ENCODE peak calls at places on chromosomes 11 and 22, in ten cellular contexts. V is HL-60, Q is tibial artery, L is fibroblast of the aortic adventitia, C is mucosa of descending colon, X is body of pancreas, D is stomach, F is AG09309, A is cardiac muscle cell, Y is astrocyte of the spinal cord. M is an unnamed sample.

GRCh38 chr11:46050065-46050464 is 71.2 kb downstream of the PHF21A start:
- DNase-seq in V (peak; percentile 27), Q (no peak), L (peak; percentile 82), C (no peak), X (peak; percentile 11), D (no peak), F (peak; percentile 48), A (peak; percentile 91), Y (peak; percentile 86), M (peak; percentile 91)

GRCh38 chr11:122748968-122749687 is 89.2 kb upstream of the CRTAM start:
- DNase-seq in V (peak; percentile 73), Q (no peak), L (peak; percentile 86), C (no peak), X (no peak), D (no peak), F (peak; percentile 78), A (peak; percentile 19), Y (peak; percentile 91), M (peak; percentile 95)

GRCh38 chr11:26828291-26828690 is 106.4 kb upstream of the SLC5A12 start:
- DNase-seq in V (no peak), Q (no peak), L (no peak), C (no peak), X (no peak), D (no peak), F (no peak), A (no peak), Y (no peak), M (no peak)

GRCh38 chr11:9692696-9693095 is 28.8 kb downstream of the SWAP70 start:
- DNase-seq in V (peak; percentile 42), Q (no peak), L (no peak), C (no peak), X (no peak), D (no peak), F (no peak), A (no peak), Y (no peak), M (no peak)

GRCh38 chr11:97965849-97966646 is 1054.7 kb upstream of the CNTN5 start:
- DNase-seq in V (no peak), Q (no peak), L (peak; percentile 97), C (no peak), X (no peak), D (no peak), F (peak; percentile 73), A (no peak), Y (peak; percentile 93), M (peak; percentile 87)

GRCh38 chr11:8709002-8709672 is 26.5 kb downstream of the RPL27A start:
- DNase-seq in V (no peak), Q (peak; percentile 99), L (peak; percentile 99), C (peak; percentile 86), X (peak; percentile 54), D (peak; percentile 50), F (peak; percentile 77), A (no peak), Y (peak; percentile 88), M (peak; percentile 99)

GRCh38 chr11:130141561-130142341 is 17.8 kb upstream of the ST14 start:
- DNase-seq in V (no peak), Q (no peak), L (peak; percentile 86), C (no peak), X (no peak), D (no peak), F (no peak), A (no peak), Y (no peak), M (peak; percentile 50)

GRCh38 chr11:76783294-76783900 is at the start of gene TSKU:
- DNase-seq in V (no peak), Q (no peak), L (no peak), C (peak; percentile 68), X (no peak), D (no peak), F (no peak), A (no peak), Y (peak; percentile 47), M (no peak)

DNA sequence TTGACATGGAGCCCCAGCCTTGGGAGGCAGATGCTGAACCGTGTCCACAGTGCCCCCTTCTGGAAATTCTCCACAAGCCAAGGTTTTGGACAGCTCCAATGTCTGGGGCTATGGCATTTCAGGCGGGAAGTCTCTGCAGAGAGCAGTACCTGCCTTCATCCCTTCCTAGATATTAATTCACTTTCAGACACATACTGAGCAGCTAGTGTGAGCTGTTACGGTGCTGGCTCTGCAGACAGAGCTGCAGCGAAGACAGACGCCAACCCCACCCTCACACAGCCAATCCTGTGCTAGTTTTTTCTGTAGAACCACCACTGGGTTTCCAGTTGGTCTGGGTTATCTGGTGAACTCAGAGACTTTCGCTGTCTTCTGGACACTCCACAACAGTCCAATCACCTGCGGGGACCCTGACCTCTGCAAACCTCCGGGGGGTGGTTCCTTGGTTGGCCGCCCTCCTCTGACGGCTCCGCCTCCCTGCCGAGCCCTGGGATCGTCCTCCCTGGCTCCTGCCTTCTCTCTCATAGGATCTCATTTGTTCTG is 9.1 kb downstream of the LMF2 start:
- DNase-seq in V (peak; percentile 74), Q (no peak), L (peak; percentile 58), C (peak; percentile 57), X (peak; percentile 86), D (peak; percentile 83), F (no peak), A (peak; percentile 86), Y (peak; percentile 56), M (peak; percentile 40)
- H3K4me3 ChIP-seq in V (no peak overlapping the region), Q (no peak overlapping the region), L (no peak overlapping the region), C (no peak overlapping the region), X (no peak overlapping the region), D (no peak overlapping the region), F (no peak overlapping the region), A (no peak overlapping the region), Y (no peak overlapping the region), M (no peak overlapping the region)

GRCh38 chr11:6312106-6312505 is 8.2 kb downstream of the CAVIN3 start:
- DNase-seq in V (no peak), Q (no peak), L (no peak), C (no peak), X (no peak), D (no peak), F (no peak), A (no peak), Y (no peak), M (no peak)

GRCh38 chr11:6303657-6304056 is 16.6 kb downstream of the CAVIN3 start:
- DNase-seq in V (no peak), Q (no peak), L (no peak), C (no peak), X (no peak), D (no peak), F (no peak), A (peak; percentile 18), Y (no peak), M (no peak)

DNA sequence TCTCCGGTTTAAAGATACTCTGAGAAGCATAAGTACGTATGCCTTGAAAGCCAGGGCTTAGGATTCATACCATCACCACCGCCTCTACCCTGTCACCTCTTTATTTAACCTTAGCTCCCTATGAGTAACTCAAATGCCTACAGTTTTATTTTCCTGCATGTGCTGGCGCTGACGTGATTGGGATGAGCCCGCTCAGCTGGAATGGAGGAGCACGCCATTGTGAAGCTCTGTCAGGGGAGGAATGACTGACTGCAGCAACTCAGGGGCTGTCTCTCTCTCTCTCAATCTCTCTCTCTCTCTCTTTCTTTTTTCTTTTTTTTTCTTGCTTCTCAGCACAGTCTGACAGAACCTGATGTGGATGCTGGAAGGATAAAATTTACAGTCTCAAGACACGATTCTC is 12.4 kb downstream of the CAVIN3 start:
- DNase-seq in V (no peak), Q (no peak), L (no peak), C (no peak), X (no peak), D (no peak), F (no peak), A (no peak), Y (peak; percentile 13), M (peak; percentile 21)
- TF ChIP-seq CTCF in V (no peak), Q (no peak), L (no peak), C (no peak), X (no peak), D (no peak), F (no peak), A (no peak), Y (no peak), M (no peak)

GRCh38 chr11:78791964-78792363 is 217.3 kb upstream of the NARS2 start:
- DNase-seq in V (no peak), Q (no peak), L (no peak), C (no peak), X (no peak), D (no peak), F (no peak), A (no peak), Y (no peak), M (no peak)

GRCh38 chr11:78791254-78791653 is 216.6 kb upstream of the NARS2 start:
- DNase-seq in V (no peak), Q (no peak), L (peak; percentile 64), C (no peak), X (no peak), D (no peak), F (no peak), A (no peak), Y (no peak), M (no peak)

GRCh38 chr11:78788533-78788932 is 213.9 kb upstream of the NARS2 start:
- DNase-seq in V (no peak), Q (no peak), L (no peak), C (no peak), X (no peak), D (no peak), F (no peak), A (no peak), Y (no peak), M (no peak)

GRCh38 chr11:78789365-78789764 is 214.7 kb upstream of the NARS2 start:
- DNase-seq in V (no peak), Q (no peak), L (no peak), C (no peak), X (no peak), D (no peak), F (no peak), A (no peak), Y (no peak), M (no peak)

DNA sequence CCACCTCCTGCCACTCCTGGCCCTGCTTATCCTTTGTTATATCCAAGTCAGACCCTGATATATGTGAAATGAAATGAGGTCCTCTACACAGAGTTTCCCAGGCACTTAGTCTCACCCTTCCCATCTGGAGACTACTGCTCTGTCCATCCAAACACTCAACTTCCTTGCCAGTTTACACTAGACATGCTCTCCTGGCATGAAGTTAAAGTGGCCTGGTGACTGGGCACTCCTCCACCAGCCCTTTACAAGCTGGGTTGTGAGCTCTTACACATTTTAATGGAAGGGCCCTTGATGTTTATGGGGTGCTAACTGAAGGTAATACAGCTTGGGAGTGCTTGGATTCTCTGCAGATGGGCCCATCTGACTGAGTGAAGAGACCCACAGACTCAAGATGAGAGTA is 216.1 kb upstream of the NARS2 start:
- DNase-seq in V (no peak), Q (no peak), L (no peak), C (no peak), X (no peak), D (no peak), F (no peak), A (no peak), Y (no peak), M (no peak)
- H3K4me3 ChIP-seq in V (no peak overlapping the region), Q (no peak overlapping the region), L (no peak overlapping the region), C (no peak overlapping the region), X (no peak overlapping the region), D (no peak overlapping the region), F (no peak overlapping the region), A (no peak overlapping the region), Y (no peak overlapping the region), M (no peak overlapping the region)

DNA sequence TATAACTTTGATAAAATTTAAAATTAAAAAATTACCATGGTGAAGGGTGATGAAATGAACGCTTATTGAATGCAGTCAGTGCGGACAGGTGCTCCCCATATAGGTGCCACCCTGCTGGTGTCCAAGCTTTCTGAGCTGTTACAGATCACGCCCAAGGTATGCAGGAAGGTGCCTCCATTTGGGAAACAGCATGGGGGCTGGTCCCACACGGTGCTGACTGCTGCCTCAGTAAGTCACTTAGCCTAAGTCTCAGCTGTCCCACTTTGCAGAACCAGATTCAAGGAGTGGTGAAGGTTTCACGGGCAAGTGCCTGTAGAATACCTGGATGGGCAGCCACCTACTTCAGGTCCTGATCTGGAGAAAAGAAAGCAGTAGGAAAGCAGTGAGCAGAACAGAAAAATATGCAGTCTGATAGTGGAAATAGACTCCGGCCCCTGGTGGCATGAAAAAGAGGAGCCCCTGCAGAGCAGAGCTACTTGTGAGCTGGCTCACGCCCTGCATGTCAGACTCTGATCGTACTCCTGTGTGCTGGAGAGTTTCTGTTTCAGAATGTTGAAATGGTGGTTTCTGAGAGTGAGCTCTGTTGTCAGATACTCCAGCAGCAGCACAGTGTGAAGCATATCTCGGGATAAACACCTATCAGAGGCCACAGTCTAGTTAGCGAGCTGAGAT is 33.2 kb downstream of the ADORA2A start:
- DNase-seq in V (no peak), Q (no peak), L (peak; percentile 16), C (no peak), X (no peak), D (no peak), F (no peak), A (no peak), Y (peak; percentile 59), M (no peak)
- TF ChIP-seq CTCF in V (no peak), Q (no peak), L (no peak), C (no peak), X (no peak), D (no peak), F (no peak), A (no peak), Y (peak; percentile 30), M (no peak)

M was measured in AG10803.